ENCODE peak calls at places on chromosome X, in eight cellular contexts. T, M, K, O, G, D, C and X are unnamed samples.

GRCh38 chrX:50698944-50699343 is 115.0 kb downstream of the SHROOM4 start:
- DNase-seq in C (no peak), G (no peak), O (no peak), K (no peak), D (no peak), M (no peak), T (no peak), X (no peak)

GRCh38 chrX:109797311-109797975 is 64.4 kb upstream of the ACSL4 start:
- DNase-seq in G (no peak), C (no peak), K (peak; percentile 7), D (no peak), M (no peak), T (no peak), O (no peak), X (no peak)

GRCh38 chrX:13203281-13203680 is 116.6 kb downstream of the ATXN3L start:
- DNase-seq in G (no peak), C (no peak), M (peak; percentile 54), D (no peak), O (no peak), T (no peak), K (no peak), X (no peak)

GRCh38 chrX:63350551-63350950 is 581 bp downstream of the SPIN4 start:
- DNase-seq in T (no peak), D (peak; percentile 13), M (no peak), G (no peak), O (no peak), K (no peak), C (peak; percentile 58), X (peak; percentile 45)

GRCh38 chrX:110418220-110418856 is 59.7 kb downstream of the RTL9 start:
- DNase-seq in C (peak; percentile 26), M (peak; percentile 57), T (no peak), K (peak; percentile 68), D (peak; percentile 24), G (no peak), O (no peak), X (peak; percentile 20)

GRCh38 chrX:104833401-104833800 is 267.4 kb downstream of the IL1RAPL2 start:
- DNase-seq in T (no peak), M (no peak), C (no peak), G (no peak), K (no peak), D (no peak), O (peak; percentile 15), X (no peak)

GRCh38 chrX:78237127-78237526 is 90.3 kb downstream of the CYSLTR1 start:
- DNase-seq in O (no peak), M (no peak), K (no peak), T (no peak), C (no peak), D (no peak), G (no peak), X (no peak)

GRCh38 chrX:41291309-41291708 is 42.7 kb upstream of the DDX3X start:
- DNase-seq in O (no peak), T (no peak), C (no peak), G (no peak), K (no peak), D (no peak), M (no peak), X (no peak)

GRCh38 chrX:15848576-15848975 is 6.0 kb downstream of the AP1S2 start:
- DNase-seq in O (no peak), T (no peak), M (peak; percentile 14), K (no peak), C (no peak), D (no peak), G (no peak), X (no peak)

GRCh38 chrX:120801426-120801825 is 74.2 kb downstream of the CT47B1 start:
- DNase-seq in M (no peak), D (no peak), G (no peak), K (no peak), T (no peak), C (no peak), O (no peak), X (no peak)

GRCh38 chrX:40864972-40865371 is 129.6 kb upstream of the MED14 start:
- DNase-seq in O (peak; percentile 65), K (peak; percentile 61), G (no peak), D (no peak), T (no peak), M (no peak), C (no peak), X (no peak)

GRCh38 chrX:122586831-122587230 is 597.2 kb upstream of the GRIA3 start:
- DNase-seq in T (no peak), D (no peak), K (peak; percentile 26), M (no peak), G (no peak), C (no peak), O (no peak), X (no peak)

GRCh38 chrX:69238960-69239231 is 73.6 kb upstream of the PJA1 start:
- DNase-seq in C (no peak), O (no peak), M (no peak), D (no peak), K (no peak), T (no peak), G (no peak), X (no peak)

GRCh38 chrX:46208225-46208854 is 336.9 kb downstream of the ZNF674 start:
- DNase-seq in D (no peak), M (no peak), K (peak; percentile 45), C (no peak), O (peak; percentile 25), G (no peak), T (no peak), X (no peak)

GRCh38 chrX:108250654-108251579 is 159.3 kb downstream of the ATG4A start:
- DNase-seq in G (no peak), K (no peak), O (no peak), M (no peak), D (no peak), T (no peak), C (no peak), X (no peak)

GRCh38 chrX:50495616-50496015 is 25.0 kb upstream of the DGKK start:
- DNase-seq in D (no peak), K (no peak), O (no peak), C (no peak), M (no peak), G (no peak), T (no peak), X (no peak)

GRCh38 chrX:44431206-44431605 is 87.7 kb upstream of the EFHC2 start:
- DNase-seq in G (no peak), M (no peak), D (no peak), O (no peak), T (no peak), C (no peak), K (peak; percentile 43), X (no peak)